ENCODE peak calls at places on chromosomes 6 and 20, in six cellular contexts. One of them, this sample, is unnamed.
A peak's percentile ranks its signal among the peaks of the same experiment; 100 is the strongest.

GRCh38 chr6:17280552-17281090 is 540 bp upstream of the RBM24 start:
- DNase-seq in astrocyte of the cerebellum: no peak
- DNase-seq in A549: peak; percentile 63
- DNase-seq in fibroblast of the aortic adventitia: no peak
- DNase-seq in BJ: no peak
- DNase-seq in OCI-LY7: no peak
- DNase-seq in this sample: no peak

GRCh38 chr6:25963426-25964123 is 973 bp downstream of the TRIM38 start:
- DNase-seq in A549: no peak
- DNase-seq in OCI-LY7: peak; percentile 28
- DNase-seq in fibroblast of the aortic adventitia: peak; percentile 27
- DNase-seq in BJ: no peak
- DNase-seq in astrocyte of the cerebellum: no peak
- DNase-seq in this sample: no peak

GRCh38 chr6:83370607-83371006 is 60.2 kb downstream of the ME1 start:
- DNase-seq in astrocyte of the cerebellum: no peak
- DNase-seq in OCI-LY7: no peak
- DNase-seq in BJ: no peak
- DNase-seq in fibroblast of the aortic adventitia: no peak
- DNase-seq in A549: no peak
- DNase-seq in this sample: no peak

GRCh38 chr6:133756046-133756445 is 132.9 kb upstream of the TCF21 start:
- DNase-seq in fibroblast of the aortic adventitia: peak; percentile 80
- DNase-seq in astrocyte of the cerebellum: no peak
- DNase-seq in A549: no peak
- DNase-seq in BJ: no peak
- DNase-seq in OCI-LY7: no peak
- DNase-seq in this sample: no peak

GRCh38 chr20:5316188-5317158 is at the start of gene PROKR2:
- DNase-seq in OCI-LY7: no peak
- DNase-seq in A549: no peak
- DNase-seq in astrocyte of the cerebellum: no peak
- DNase-seq in fibroblast of the aortic adventitia: no peak
- DNase-seq in BJ: no peak
- DNase-seq in this sample: no peak

GRCh38 chr6:16208989-16209388 is 29.4 kb upstream of the GMPR start:
- DNase-seq in A549: no peak
- DNase-seq in fibroblast of the aortic adventitia: no peak
- DNase-seq in OCI-LY7: no peak
- DNase-seq in astrocyte of the cerebellum: no peak
- DNase-seq in BJ: no peak
- DNase-seq in this sample: no peak

GRCh38 chr6:161104966-161105365 is 113.4 kb downstream of the MAP3K4 start:
- DNase-seq in BJ: peak; percentile 57
- DNase-seq in fibroblast of the aortic adventitia: peak; percentile 43
- DNase-seq in A549: no peak
- DNase-seq in OCI-LY7: no peak
- DNase-seq in astrocyte of the cerebellum: no peak
- DNase-seq in this sample: no peak

GRCh38 chr6:48994811-48995210 is 468.2 kb downstream of the MMUT start:
- DNase-seq in BJ: no peak
- DNase-seq in A549: peak; percentile 5
- DNase-seq in OCI-LY7: no peak
- DNase-seq in astrocyte of the cerebellum: no peak
- DNase-seq in fibroblast of the aortic adventitia: no peak
- DNase-seq in this sample: no peak

GRCh38 chr6:88982720-88983119 is 19.3 kb upstream of the RNGTT start:
- DNase-seq in astrocyte of the cerebellum: peak; percentile 90
- DNase-seq in A549: peak; percentile 53
- DNase-seq in fibroblast of the aortic adventitia: peak; percentile 93
- DNase-seq in BJ: peak; percentile 47
- DNase-seq in OCI-LY7: peak; percentile 72
- DNase-seq in this sample: peak; percentile 69

GRCh38 chr20:20092852-20093251 is 40.5 kb downstream of the CFAP61 start:
- DNase-seq in BJ: no peak
- DNase-seq in A549: no peak
- DNase-seq in fibroblast of the aortic adventitia: no peak
- DNase-seq in OCI-LY7: no peak
- DNase-seq in astrocyte of the cerebellum: no peak
- DNase-seq in this sample: no peak

GRCh38 chr6:129938242-129939020 is 77.3 kb upstream of the TMEM244 start:
- DNase-seq in BJ: no peak
- DNase-seq in fibroblast of the aortic adventitia: no peak
- DNase-seq in astrocyte of the cerebellum: no peak
- DNase-seq in A549: no peak
- DNase-seq in OCI-LY7: no peak
- DNase-seq in this sample: no peak

GRCh38 chr6:161276605-161277155 is 2.8 kb upstream of the AGPAT4 start:
- DNase-seq in OCI-LY7: no peak
- DNase-seq in astrocyte of the cerebellum: no peak
- DNase-seq in BJ: no peak
- DNase-seq in A549: no peak
- DNase-seq in fibroblast of the aortic adventitia: no peak
- DNase-seq in this sample: no peak

GRCh38 chr6:118012944-118013343 is 105.9 kb downstream of the SLC35F1 start:
- DNase-seq in fibroblast of the aortic adventitia: no peak
- DNase-seq in A549: no peak
- DNase-seq in astrocyte of the cerebellum: no peak
- DNase-seq in BJ: no peak
- DNase-seq in OCI-LY7: no peak
- DNase-seq in this sample: no peak

GRCh38 chr20:21433329-21433890 is 36.1 kb upstream of the NKX2-4 start:
- DNase-seq in OCI-LY7: no peak
- DNase-seq in A549: peak; percentile 4
- DNase-seq in fibroblast of the aortic adventitia: peak; percentile 28
- DNase-seq in astrocyte of the cerebellum: no peak
- DNase-seq in BJ: no peak
- DNase-seq in this sample: no peak

GRCh38 chr6:169008641-169009040 is 245.0 kb downstream of the THBS2 start:
- DNase-seq in A549: no peak
- DNase-seq in astrocyte of the cerebellum: no peak
- DNase-seq in fibroblast of the aortic adventitia: no peak
- DNase-seq in OCI-LY7: no peak
- DNase-seq in BJ: no peak
- DNase-seq in this sample: no peak

GRCh38 chr20:4083103-4083864 is 67.9 kb upstream of the RNF24 start:
- DNase-seq in astrocyte of the cerebellum: no peak
- DNase-seq in OCI-LY7: no peak
- DNase-seq in A549: no peak
- DNase-seq in BJ: no peak
- DNase-seq in fibroblast of the aortic adventitia: peak; percentile 92
- DNase-seq in this sample: no peak

GRCh38 chr20:20782747-20783146 is 70.3 kb upstream of the RALGAPA2 start:
- DNase-seq in A549: no peak
- DNase-seq in BJ: no peak
- DNase-seq in OCI-LY7: no peak
- DNase-seq in fibroblast of the aortic adventitia: no peak
- DNase-seq in astrocyte of the cerebellum: no peak
- DNase-seq in this sample: no peak

GRCh38 chr6:148140772-148141557 is 201.7 kb upstream of the SASH1 start:
- DNase-seq in OCI-LY7: no peak
- DNase-seq in fibroblast of the aortic adventitia: peak; percentile 1
- DNase-seq in BJ: no peak
- DNase-seq in astrocyte of the cerebellum: no peak
- DNase-seq in A549: peak; percentile 76
- DNase-seq in this sample: no peak

GRCh38 chr6:27623103-27623502 is 150.2 kb upstream of the ZNF184 start:
- DNase-seq in astrocyte of the cerebellum: no peak
- DNase-seq in fibroblast of the aortic adventitia: no peak
- DNase-seq in A549: no peak
- DNase-seq in BJ: no peak
- DNase-seq in OCI-LY7: no peak
- DNase-seq in this sample: no peak

GRCh38 chr6:27619436-27619835 is 146.5 kb upstream of the ZNF184 start:
- DNase-seq in fibroblast of the aortic adventitia: no peak
- DNase-seq in BJ: no peak
- DNase-seq in astrocyte of the cerebellum: no peak
- DNase-seq in A549: no peak
- DNase-seq in OCI-LY7: no peak
- DNase-seq in this sample: no peak

GRCh38 chr6:27617046-27617687 is 144.3 kb upstream of the ZNF184 start:
- DNase-seq in BJ: no peak
- DNase-seq in fibroblast of the aortic adventitia: peak; percentile 30
- DNase-seq in A549: no peak
- DNase-seq in OCI-LY7: no peak
- DNase-seq in astrocyte of the cerebellum: no peak
- DNase-seq in this sample: no peak

GRCh38 chr6:27616313-27617045 is 143.6 kb upstream of the ZNF184 start:
- DNase-seq in A549: no peak
- DNase-seq in astrocyte of the cerebellum: no peak
- DNase-seq in OCI-LY7: no peak
- DNase-seq in BJ: no peak
- DNase-seq in fibroblast of the aortic adventitia: no peak
- DNase-seq in this sample: no peak

DNA sequence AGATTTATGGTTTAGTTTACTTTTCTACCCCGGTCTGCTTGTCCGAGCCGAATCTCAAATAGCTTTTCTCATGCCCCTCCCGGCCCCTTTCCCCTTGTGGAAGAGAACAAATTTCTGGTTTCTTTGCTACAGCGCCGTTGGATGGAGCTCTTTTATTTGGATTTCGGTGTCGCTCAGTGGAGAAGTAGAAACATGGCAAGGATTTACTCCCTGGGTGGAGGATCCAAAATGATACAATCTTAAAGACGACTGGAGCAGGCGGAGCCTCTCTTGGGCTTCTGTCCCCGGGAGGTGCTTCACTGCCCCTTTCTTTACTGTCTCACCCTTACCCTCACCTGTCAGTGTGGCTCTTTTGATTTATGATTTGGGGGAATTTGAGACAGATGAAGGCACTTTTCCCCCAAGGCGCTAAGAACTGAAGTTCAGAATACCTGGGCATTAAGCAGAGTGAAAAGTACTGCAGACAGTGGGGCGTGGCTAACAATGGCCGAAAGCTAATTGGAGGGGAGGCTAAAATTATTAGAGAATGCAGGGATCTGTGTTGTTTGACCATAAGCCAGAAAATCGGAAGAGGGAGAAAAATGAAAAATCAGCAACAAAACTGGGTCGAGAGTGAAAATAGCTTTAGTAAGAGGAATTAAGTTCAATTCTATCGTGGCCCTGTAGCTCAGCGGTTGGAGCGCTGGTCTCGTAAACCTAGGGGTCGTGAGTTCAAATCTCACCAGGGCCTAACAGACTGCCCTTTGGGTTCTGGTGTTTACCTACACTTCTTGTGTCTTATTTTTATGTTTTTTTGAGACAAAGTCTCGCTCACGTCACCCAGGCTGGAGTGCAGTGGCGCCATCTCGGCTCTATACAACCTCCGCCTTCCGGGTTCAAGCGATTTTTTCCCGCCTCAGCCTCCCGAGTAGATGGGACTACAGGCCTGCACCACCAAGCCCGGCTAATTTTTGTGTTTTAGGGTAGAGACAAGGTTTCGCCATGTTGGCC is 145.1 kb upstream of the ZNF184 start:
- DNase-seq in astrocyte of the cerebellum: no peak
- DNase-seq in fibroblast of the aortic adventitia: peak; percentile 45
- DNase-seq in BJ: no peak
- DNase-seq in OCI-LY7: no peak
- DNase-seq in A549: peak; percentile 78
- DNase-seq in this sample: no peak
- H3K4me3 ChIP-seq in astrocyte of the cerebellum: peak overlapping the region; percentile 52
- H3K4me3 ChIP-seq in fibroblast of the aortic adventitia: peak overlapping the region; percentile 63
- H3K4me3 ChIP-seq in BJ: peak overlapping the region; percentile 30
- H3K4me3 ChIP-seq in OCI-LY7: no peak overlapping the region
- H3K4me3 ChIP-seq in A549: peak overlapping the region; percentile 56
- H3K4me3 ChIP-seq in this sample: peak overlapping the region; percentile 58

DNA sequence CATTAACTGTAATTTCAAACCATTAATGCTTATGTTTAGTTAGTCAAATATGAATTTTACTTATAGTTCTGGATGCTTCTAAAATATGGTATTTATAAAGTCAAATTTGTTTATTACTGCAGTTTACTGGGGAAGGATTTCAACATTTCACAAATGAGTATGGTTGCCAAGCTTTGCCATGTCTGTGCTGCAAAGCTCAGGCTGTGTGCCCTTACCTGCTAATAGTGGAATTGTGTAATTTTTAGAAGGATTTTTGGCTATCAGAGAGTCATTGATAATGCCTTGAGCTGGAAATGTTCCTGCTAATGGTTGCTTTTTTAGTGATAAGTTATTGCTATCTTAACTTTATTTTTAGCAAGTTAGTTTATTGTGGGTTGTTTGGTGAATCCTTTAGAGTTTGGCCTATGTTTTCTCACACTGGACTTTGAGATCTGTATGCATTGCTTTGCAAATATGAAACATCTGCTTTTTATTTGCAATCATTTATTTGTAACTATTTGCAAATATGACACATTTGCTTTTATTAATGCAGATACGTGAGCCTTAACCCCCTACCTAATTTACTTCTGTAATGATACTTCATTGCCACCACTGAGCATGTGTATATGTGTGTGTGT is 105.8 kb downstream of the CD109 start:
- DNase-seq in A549: no peak
- DNase-seq in astrocyte of the cerebellum: no peak
- DNase-seq in fibroblast of the aortic adventitia: peak; percentile 33
- DNase-seq in BJ: no peak
- DNase-seq in OCI-LY7: no peak
- DNase-seq in this sample: no peak
- TF ChIP-seq CTCF in A549: no peak
- TF ChIP-seq CTCF in astrocyte of the cerebellum: no peak
- TF ChIP-seq CTCF in fibroblast of the aortic adventitia: no peak
- TF ChIP-seq CTCF in BJ: no peak
- TF ChIP-seq CTCF in OCI-LY7: no peak
- TF ChIP-seq CTCF in this sample: no peak

DNA sequence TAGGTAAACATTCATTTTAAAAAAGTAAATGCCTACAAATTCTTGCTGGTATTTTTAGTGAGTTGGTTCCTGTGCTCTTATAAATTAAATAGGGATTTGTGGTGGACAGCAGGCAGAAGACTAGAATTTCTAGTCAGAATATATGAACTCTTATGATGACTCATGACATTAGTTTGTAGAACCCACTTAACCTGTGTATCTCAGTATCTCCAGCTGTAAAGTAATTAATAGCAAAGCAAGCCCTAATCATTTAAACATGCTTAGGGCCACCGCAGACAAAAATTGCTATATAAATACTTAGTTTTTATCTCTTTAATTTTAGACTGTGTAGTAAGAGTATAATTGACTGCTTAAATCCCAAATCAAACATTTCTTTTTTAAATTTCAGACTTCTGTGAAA is 2.4 kb downstream of the FAM135A start:
- DNase-seq in astrocyte of the cerebellum: no peak
- DNase-seq in OCI-LY7: no peak
- DNase-seq in fibroblast of the aortic adventitia: no peak
- DNase-seq in BJ: no peak
- DNase-seq in A549: no peak
- DNase-seq in this sample: no peak
- H3K4me3 ChIP-seq in astrocyte of the cerebellum: no peak overlapping the region
- H3K4me3 ChIP-seq in OCI-LY7: peak overlapping the region; percentile 75
- H3K4me3 ChIP-seq in fibroblast of the aortic adventitia: no peak overlapping the region
- H3K4me3 ChIP-seq in BJ: no peak overlapping the region
- H3K4me3 ChIP-seq in A549: no peak overlapping the region
- H3K4me3 ChIP-seq in this sample: no peak overlapping the region

GRCh38 chr20:24694727-24695528 is 225.5 kb downstream of the SYNDIG1 start:
- DNase-seq in astrocyte of the cerebellum: no peak
- DNase-seq in OCI-LY7: no peak
- DNase-seq in fibroblast of the aortic adventitia: no peak
- DNase-seq in BJ: no peak
- DNase-seq in A549: no peak
- DNase-seq in this sample: no peak
- TF ChIP-seq CTCF in astrocyte of the cerebellum: no peak
- TF ChIP-seq CTCF in OCI-LY7: no peak
- TF ChIP-seq CTCF in fibroblast of the aortic adventitia: no peak
- TF ChIP-seq CTCF in BJ: no peak
- TF ChIP-seq CTCF in A549: no peak
- TF ChIP-seq CTCF in this sample: no peak